ENCODE peak calls at places on chromosomes 12 and 14, in seven cellular contexts. One of them, this sample, is unnamed.

GRCh38 chr14:100504372-100505078 is 82.7 kb downstream of the BEGAIN start:
- DNase-seq in right lobe of liver: no peak
- DNase-seq in Peyer's patch: no peak
- DNase-seq in sigmoid colon: no peak
- DNase-seq in prostate gland: no peak
- DNase-seq in K562: no peak
- DNase-seq in body of pancreas: no peak
- DNase-seq in this sample: no peak

GRCh38 chr12:47868041-47868440 is 36.8 kb downstream of the VDR start:
- DNase-seq in prostate gland: no peak
- DNase-seq in Peyer's patch: no peak
- DNase-seq in right lobe of liver: no peak
- DNase-seq in K562: no peak
- DNase-seq in body of pancreas: no peak
- DNase-seq in sigmoid colon: no peak
- DNase-seq in this sample: no peak

GRCh38 chr12:32252199-32253073 is 145.8 kb downstream of the BICD1 start:
- DNase-seq in sigmoid colon: no peak
- DNase-seq in right lobe of liver: no peak
- DNase-seq in prostate gland: no peak
- DNase-seq in body of pancreas: no peak
- DNase-seq in K562: no peak
- DNase-seq in Peyer's patch: no peak
- DNase-seq in this sample: no peak

GRCh38 chr12:91333966-91334365 is 151.3 kb upstream of the DCN start:
- DNase-seq in Peyer's patch: no peak
- DNase-seq in K562: no peak
- DNase-seq in right lobe of liver: no peak
- DNase-seq in sigmoid colon: no peak
- DNase-seq in prostate gland: no peak
- DNase-seq in body of pancreas: no peak
- DNase-seq in this sample: no peak

GRCh38 chr12:9792961-9793617 is 32.4 kb upstream of the CD69 start:
- DNase-seq in sigmoid colon: no peak
- DNase-seq in body of pancreas: no peak
- DNase-seq in right lobe of liver: no peak
- DNase-seq in prostate gland: no peak
- DNase-seq in K562: peak; percentile 22
- DNase-seq in Peyer's patch: no peak
- DNase-seq in this sample: no peak

GRCh38 chr12:110791589-110791988 is 48.9 kb upstream of the PPP1CC start:
- DNase-seq in sigmoid colon: no peak
- DNase-seq in body of pancreas: no peak
- DNase-seq in Peyer's patch: no peak
- DNase-seq in right lobe of liver: no peak
- DNase-seq in K562: no peak
- DNase-seq in prostate gland: no peak
- DNase-seq in this sample: no peak

GRCh38 chr12:97194551-97194950 is 268.1 kb upstream of the RMST start:
- DNase-seq in right lobe of liver: no peak
- DNase-seq in prostate gland: no peak
- DNase-seq in body of pancreas: no peak
- DNase-seq in K562: no peak
- DNase-seq in sigmoid colon: no peak
- DNase-seq in Peyer's patch: no peak
- DNase-seq in this sample: no peak

GRCh38 chr12:131499160-131499863 is 211.6 kb upstream of the SFSWAP start:
- DNase-seq in body of pancreas: no peak
- DNase-seq in right lobe of liver: no peak
- DNase-seq in prostate gland: no peak
- DNase-seq in sigmoid colon: no peak
- DNase-seq in K562: no peak
- DNase-seq in Peyer's patch: no peak
- DNase-seq in this sample: peak; percentile 52

GRCh38 chr12:17976202-17976601 is 113.8 kb downstream of the RERGL start:
- DNase-seq in Peyer's patch: no peak
- DNase-seq in prostate gland: no peak
- DNase-seq in sigmoid colon: no peak
- DNase-seq in right lobe of liver: no peak
- DNase-seq in K562: no peak
- DNase-seq in body of pancreas: no peak
- DNase-seq in this sample: no peak

GRCh38 chr12:15823360-15824128 is 34.4 kb upstream of the EPS8 start:
- DNase-seq in body of pancreas: peak; percentile 31
- DNase-seq in Peyer's patch: no peak
- DNase-seq in right lobe of liver: peak; percentile 58
- DNase-seq in prostate gland: no peak
- DNase-seq in sigmoid colon: no peak
- DNase-seq in K562: no peak
- DNase-seq in this sample: no peak

GRCh38 chr12:59115526-59115925 is 195.2 kb upstream of the LRIG3 start:
- DNase-seq in right lobe of liver: no peak
- DNase-seq in prostate gland: no peak
- DNase-seq in sigmoid colon: no peak
- DNase-seq in body of pancreas: no peak
- DNase-seq in Peyer's patch: no peak
- DNase-seq in K562: no peak
- DNase-seq in this sample: no peak

GRCh38 chr12:4441355-4442330 is 4.0 kb downstream of the FGF6 start:
- DNase-seq in K562: no peak
- DNase-seq in prostate gland: no peak
- DNase-seq in body of pancreas: no peak
- DNase-seq in sigmoid colon: peak; percentile 42
- DNase-seq in right lobe of liver: peak; percentile 22
- DNase-seq in Peyer's patch: no peak
- DNase-seq in this sample: no peak

GRCh38 chr12:80709811-80710726 is 2.6 kb downstream of the MYF6 start:
- DNase-seq in right lobe of liver: no peak
- DNase-seq in Peyer's patch: no peak
- DNase-seq in prostate gland: no peak
- DNase-seq in body of pancreas: peak; percentile 7
- DNase-seq in sigmoid colon: no peak
- DNase-seq in K562: peak; percentile 11
- DNase-seq in this sample: no peak

GRCh38 chr12:63668028-63668799 is at the start of gene DPY19L2:
- DNase-seq in right lobe of liver: no peak
- DNase-seq in prostate gland: peak; percentile 78
- DNase-seq in sigmoid colon: peak; percentile 88
- DNase-seq in Peyer's patch: peak; percentile 56
- DNase-seq in K562: no peak
- DNase-seq in body of pancreas: peak; percentile 81
- DNase-seq in this sample: peak; percentile 76

GRCh38 chr12:105425263-105426174 is 95.0 kb downstream of the C12orf75 start:
- DNase-seq in K562: no peak
- DNase-seq in body of pancreas: no peak
- DNase-seq in right lobe of liver: peak; percentile 46
- DNase-seq in prostate gland: no peak
- DNase-seq in sigmoid colon: no peak
- DNase-seq in Peyer's patch: no peak
- DNase-seq in this sample: no peak

GRCh38 chr12:131449027-131449426 is 261.9 kb upstream of the SFSWAP start:
- DNase-seq in body of pancreas: no peak
- DNase-seq in Peyer's patch: no peak
- DNase-seq in K562: no peak
- DNase-seq in prostate gland: no peak
- DNase-seq in right lobe of liver: no peak
- DNase-seq in sigmoid colon: no peak
- DNase-seq in this sample: no peak

GRCh38 chr14:99667045-99667444 is 17.1 kb upstream of the CYP46A1 start:
- DNase-seq in K562: no peak
- DNase-seq in sigmoid colon: no peak
- DNase-seq in prostate gland: no peak
- DNase-seq in right lobe of liver: no peak
- DNase-seq in Peyer's patch: no peak
- DNase-seq in body of pancreas: no peak
- DNase-seq in this sample: no peak

GRCh38 chr14:101200008-101200649 is 296.6 kb upstream of the RTL1 start:
- DNase-seq in sigmoid colon: peak; percentile 19
- DNase-seq in prostate gland: no peak
- DNase-seq in body of pancreas: no peak
- DNase-seq in right lobe of liver: peak; percentile 19
- DNase-seq in Peyer's patch: peak; percentile 25
- DNase-seq in K562: no peak
- DNase-seq in this sample: peak; percentile 8

GRCh38 chr12:13211191-13211858 is 14.8 kb downstream of the EMP1 start:
- DNase-seq in body of pancreas: no peak
- DNase-seq in Peyer's patch: no peak
- DNase-seq in K562: no peak
- DNase-seq in right lobe of liver: no peak
- DNase-seq in prostate gland: no peak
- DNase-seq in sigmoid colon: no peak
- DNase-seq in this sample: no peak

GRCh38 chr12:531951-532585 is 72.3 kb downstream of the B4GALNT3 start:
- DNase-seq in K562: no peak
- DNase-seq in prostate gland: no peak
- DNase-seq in body of pancreas: no peak
- DNase-seq in Peyer's patch: no peak
- DNase-seq in right lobe of liver: no peak
- DNase-seq in sigmoid colon: no peak
- DNase-seq in this sample: no peak

GRCh38 chr12:123143753-123144461 is 7.0 kb downstream of the PITPNM2 start:
- DNase-seq in body of pancreas: no peak
- DNase-seq in prostate gland: no peak
- DNase-seq in Peyer's patch: no peak
- DNase-seq in right lobe of liver: no peak
- DNase-seq in K562: no peak
- DNase-seq in sigmoid colon: no peak
- DNase-seq in this sample: no peak

GRCh38 chr12:6751767-6752166 is 1.2 kb downstream of the MLF2 start:
- DNase-seq in body of pancreas: no peak
- DNase-seq in K562: no peak
- DNase-seq in prostate gland: no peak
- DNase-seq in right lobe of liver: no peak
- DNase-seq in Peyer's patch: no peak
- DNase-seq in sigmoid colon: no peak
- DNase-seq in this sample: peak; percentile 29

GRCh38 chr12:53758081-53758769 is 6.4 kb upstream of the CISTR start:
- DNase-seq in right lobe of liver: no peak
- DNase-seq in prostate gland: no peak
- DNase-seq in Peyer's patch: no peak
- DNase-seq in K562: no peak
- DNase-seq in body of pancreas: no peak
- DNase-seq in sigmoid colon: no peak
- DNase-seq in this sample: no peak

GRCh38 chr12:53755451-53756290 is 3.9 kb upstream of the CISTR start:
- DNase-seq in sigmoid colon: no peak
- DNase-seq in right lobe of liver: no peak
- DNase-seq in Peyer's patch: no peak
- DNase-seq in prostate gland: no peak
- DNase-seq in body of pancreas: no peak
- DNase-seq in K562: no peak
- DNase-seq in this sample: no peak

GRCh38 chr12:53757095-53757770 is 5.5 kb upstream of the CISTR start:
- DNase-seq in prostate gland: peak; percentile 50
- DNase-seq in K562: peak; percentile 81
- DNase-seq in Peyer's patch: peak; percentile 85
- DNase-seq in sigmoid colon: peak; percentile 82
- DNase-seq in body of pancreas: peak; percentile 88
- DNase-seq in right lobe of liver: peak; percentile 89
- DNase-seq in this sample: peak; percentile 70

GRCh38 chr12:53754633-53755261 is 3.0 kb upstream of the CISTR start:
- DNase-seq in prostate gland: no peak
- DNase-seq in K562: no peak
- DNase-seq in Peyer's patch: no peak
- DNase-seq in sigmoid colon: no peak
- DNase-seq in right lobe of liver: no peak
- DNase-seq in body of pancreas: no peak
- DNase-seq in this sample: peak; percentile 67

GRCh38 chr12:53756300-53757094 is 4.7 kb upstream of the CISTR start:
- DNase-seq in prostate gland: no peak
- DNase-seq in right lobe of liver: no peak
- DNase-seq in sigmoid colon: no peak
- DNase-seq in body of pancreas: no peak
- DNase-seq in K562: no peak
- DNase-seq in Peyer's patch: no peak
- DNase-seq in this sample: no peak
- H3K27me3 ChIP-seq in prostate gland: peaks cover 8% of the 10 kb centered on the region
- H3K27me3 ChIP-seq in right lobe of liver: no peaks in the 10 kb centered on the region
- H3K27me3 ChIP-seq in sigmoid colon: peaks cover 26% of the 10 kb centered on the region
- H3K27me3 ChIP-seq in body of pancreas: no peaks in the 10 kb centered on the region
- H3K27me3 ChIP-seq in K562: peaks cover 47% of the 10 kb centered on the region
- H3K27me3 ChIP-seq in Peyer's patch: no peaks in the 10 kb centered on the region
- H3K27me3 ChIP-seq in this sample: peaks cover 4% of the 10 kb centered on the region

GRCh38 chr14:104680806-104681688 is 8.4 kb upstream of the INF2 start:
- DNase-seq in Peyer's patch: peak; percentile 81
- DNase-seq in right lobe of liver: peak; percentile 91
- DNase-seq in sigmoid colon: peak; percentile 89
- DNase-seq in body of pancreas: peak; percentile 87
- DNase-seq in K562: no peak
- DNase-seq in prostate gland: peak; percentile 70
- DNase-seq in this sample: peak; percentile 47
- TF ChIP-seq POLR2A in Peyer's patch: peak; percentile 43
- TF ChIP-seq POLR2A in right lobe of liver: no peak
- TF ChIP-seq POLR2A in sigmoid colon: no peak
- TF ChIP-seq POLR2A in body of pancreas: no peak
- TF ChIP-seq POLR2A in K562: no peak
- TF ChIP-seq POLR2A in prostate gland: peak; percentile 10
- TF ChIP-seq POLR2A in this sample: no peak

GRCh38 chr12:109639473-109639872 is 65.9 kb downstream of the MVK start:
- DNase-seq in Peyer's patch: no peak
- DNase-seq in right lobe of liver: no peak
- DNase-seq in K562: no peak
- DNase-seq in sigmoid colon: no peak
- DNase-seq in body of pancreas: no peak
- DNase-seq in prostate gland: no peak
- DNase-seq in this sample: no peak

GRCh38 chr12:109638735-109639134 is 65.1 kb downstream of the MVK start:
- DNase-seq in right lobe of liver: no peak
- DNase-seq in Peyer's patch: no peak
- DNase-seq in body of pancreas: no peak
- DNase-seq in K562: no peak
- DNase-seq in sigmoid colon: no peak
- DNase-seq in prostate gland: no peak
- DNase-seq in this sample: no peak

GRCh38 chr12:109637996-109638395 is 64.4 kb downstream of the MVK start:
- DNase-seq in right lobe of liver: no peak
- DNase-seq in sigmoid colon: no peak
- DNase-seq in body of pancreas: no peak
- DNase-seq in K562: no peak
- DNase-seq in prostate gland: no peak
- DNase-seq in Peyer's patch: no peak
- DNase-seq in this sample: no peak

GRCh38 chr12:109640961-109641360 is 67.4 kb downstream of the MVK start:
- DNase-seq in prostate gland: no peak
- DNase-seq in right lobe of liver: no peak
- DNase-seq in body of pancreas: no peak
- DNase-seq in sigmoid colon: no peak
- DNase-seq in K562: no peak
- DNase-seq in Peyer's patch: no peak
- DNase-seq in this sample: no peak

GRCh38 chr12:109641422-109641821 is 67.8 kb downstream of the MVK start:
- DNase-seq in sigmoid colon: no peak
- DNase-seq in right lobe of liver: no peak
- DNase-seq in body of pancreas: no peak
- DNase-seq in prostate gland: no peak
- DNase-seq in K562: no peak
- DNase-seq in Peyer's patch: no peak
- DNase-seq in this sample: no peak
- H3K27me3 ChIP-seq in sigmoid colon: no peaks in the 10 kb centered on the region
- H3K27me3 ChIP-seq in right lobe of liver: no peaks in the 10 kb centered on the region
- H3K27me3 ChIP-seq in body of pancreas: no peaks in the 10 kb centered on the region
- H3K27me3 ChIP-seq in prostate gland: no peaks in the 10 kb centered on the region
- H3K27me3 ChIP-seq in K562: peaks cover 7% of the 10 kb centered on the region
- H3K27me3 ChIP-seq in Peyer's patch: no peaks in the 10 kb centered on the region
- H3K27me3 ChIP-seq in this sample: no peaks in the 10 kb centered on the region

GRCh38 chr14:24137529-24138395 is 1.8 kb downstream of the PSME1 start:
- DNase-seq in Peyer's patch: no peak
- DNase-seq in right lobe of liver: no peak
- DNase-seq in K562: no peak
- DNase-seq in prostate gland: no peak
- DNase-seq in body of pancreas: no peak
- DNase-seq in sigmoid colon: no peak
- DNase-seq in this sample: no peak
- TF ChIP-seq POLR2A in Peyer's patch: no peak
- TF ChIP-seq POLR2A in right lobe of liver: no peak
- TF ChIP-seq POLR2A in K562: no peak
- TF ChIP-seq POLR2A in prostate gland: no peak
- TF ChIP-seq POLR2A in body of pancreas: no peak
- TF ChIP-seq POLR2A in sigmoid colon: no peak
- TF ChIP-seq POLR2A in this sample: no peak

This sample was measured in uterus.